ENCODE peak calls at places on chromosome 5, in five cellular contexts. F, U, Q, J and N are unnamed samples. For H3K4me1 and H3K36me3, the result is how much of the 10 kb centered on the place peaks cover.

GRCh38 chr5:72817076-72817476 is 615 bp downstream of the TNPO1 start:
- DNase-seq in J (peak), F (peak), U (peak), Q (peak), N (peak)

GRCh38 chr5:159345336-159345735 is 15.0 kb upstream of the IL12B start:
- DNase-seq in J (no peak), U (no peak), F (no peak), Q (no peak), N (no peak)

GRCh38 chr5:154708845-154709244 is 46.3 kb upstream of the LARP1 start:
- DNase-seq in Q (no peak), J (no peak), U (peak), F (no peak), N (no peak)

GRCh38 chr5:149561848-149562247 is 10.6 kb upstream of the CSNK1A1 start:
- DNase-seq in U (peak), Q (no peak), J (no peak), F (no peak), N (no peak)

GRCh38 chr5:123700624-123701023 is 188.6 kb downstream of the CSNK1G3 start:
- DNase-seq in J (no peak), U (peak), F (no peak), Q (no peak), N (peak)

GRCh38 chr5:43553381-43553780 is 3.5 kb downstream of the PAIP1 start:
- DNase-seq in J (no peak), F (no peak), Q (no peak), U (peak), N (no peak)

GRCh38 chr5:180640301-180640764 is 9.1 kb downstream of the FLT4 start:
- DNase-seq in J (no peak), F (no peak), Q (no peak), U (no peak), N (no peak)

GRCh38 chr5:115641948-115642347 is 16.1 kb upstream of the TMED7 start:
- DNase-seq in J (no peak), Q (no peak), U (peak), F (no peak), N (no peak)

GRCh38 chr5:42889311-42889933 is 77.7 kb upstream of the SELENOP start:
- DNase-seq in Q (no peak), J (peak), F (peak), U (peak), N (peak)

GRCh38 chr5:11013793-11014192 is 252.8 kb upstream of the DAP start:
- DNase-seq in U (no peak), F (no peak), J (no peak), Q (no peak), N (peak)

GRCh38 chr5:103522586-103522985 is 40.0 kb downstream of the NUDT12 start:
- DNase-seq in F (no peak), Q (no peak), U (no peak), J (no peak), N (no peak)

GRCh38 chr5:108670591-108671335 is 76.9 kb upstream of the FER start:
- DNase-seq in Q (no peak), J (no peak), U (no peak), F (no peak), N (peak)

GRCh38 chr5:112346411-112347044 is 72.5 kb downstream of the EPB41L4A start:
- DNase-seq in F (no peak), J (no peak), Q (no peak), U (no peak), N (no peak)

GRCh38 chr5:59485629-59486439 is 407.7 kb downstream of the PDE4D start:
- DNase-seq in F (no peak), J (no peak), U (no peak), Q (no peak), N (no peak)

GRCh38 chr5:159448-160172 is 31.7 kb upstream of the LRRC14B start:
- DNase-seq in J (no peak), F (peak), Q (no peak), U (peak), N (no peak)

GRCh38 chr5:14129123-14129522 is 14.0 kb upstream of the TRIO start:
- DNase-seq in F (no peak), Q (no peak), J (no peak), U (no peak), N (no peak)

GRCh38 chr5:143496928-143497327 is 93.4 kb upstream of the NR3C1 start:
- DNase-seq in F (no peak), Q (no peak), J (no peak), U (peak), N (no peak)

GRCh38 chr5:89989831-89990230 is 419.7 kb downstream of the CETN3 start:
- DNase-seq in J (no peak), U (no peak), Q (no peak), F (no peak), N (no peak)

GRCh38 chr5:69265931-69266330 is 31.2 kb downstream of the CDK7 start:
- DNase-seq in J (no peak), Q (peak), F (no peak), U (no peak), N (no peak)

GRCh38 chr5:137393196-137393993 is 105.7 kb downstream of the SPOCK1 start:
- DNase-seq in U (no peak), J (no peak), F (no peak), Q (no peak), N (no peak)

GRCh38 chr5:149264432-149265069 is 7.1 kb upstream of the AFAP1L1 start:
- DNase-seq in J (no peak), U (no peak), Q (no peak), F (no peak), N (no peak)

GRCh38 chr5:73796164-73797141 is 170.5 kb downstream of the ARHGEF28 start:
- DNase-seq in J (peak), F (no peak), Q (no peak), U (peak), N (peak)

GRCh38 chr5:59066367-59067163 is 483.7 kb downstream of the RAB3C start:
- DNase-seq in F (no peak), J (no peak), U (peak), Q (no peak), N (no peak)

GRCh38 chr5:57987552-57987951 is 472.3 kb downstream of the PLK2 start:
- DNase-seq in J (no peak), Q (no peak), U (no peak), F (no peak), N (no peak)

GRCh38 chr5:92704590-92704989 is 876.4 kb downstream of the NR2F1-AS1 start:
- DNase-seq in J (no peak), F (no peak), U (peak), Q (no peak), N (no peak)

GRCh38 chr5:59296317-59297264 is 596.9 kb downstream of the PDE4D start:
- DNase-seq in U (peak), J (no peak), F (no peak), Q (no peak), N (no peak)

GRCh38 chr5:141618804-141619554 is at the start of gene DIAPH1:
- DNase-seq in U (peak), Q (peak), F (peak), J (peak), N (peak)
- TF ChIP-seq POLR2A in U (peak), Q (peak), F (peak), J (peak), N (peak)

GRCh38 chr5:61252643-61252925 is 79.5 kb upstream of the ZSWIM6 start:
- DNase-seq in F (no peak), Q (peak), U (no peak), J (no peak), N (no peak)
- H3K4me1 ChIP-seq in F (under half), Q (under half), U (under half), J (under half), N (under half)

DNA sequence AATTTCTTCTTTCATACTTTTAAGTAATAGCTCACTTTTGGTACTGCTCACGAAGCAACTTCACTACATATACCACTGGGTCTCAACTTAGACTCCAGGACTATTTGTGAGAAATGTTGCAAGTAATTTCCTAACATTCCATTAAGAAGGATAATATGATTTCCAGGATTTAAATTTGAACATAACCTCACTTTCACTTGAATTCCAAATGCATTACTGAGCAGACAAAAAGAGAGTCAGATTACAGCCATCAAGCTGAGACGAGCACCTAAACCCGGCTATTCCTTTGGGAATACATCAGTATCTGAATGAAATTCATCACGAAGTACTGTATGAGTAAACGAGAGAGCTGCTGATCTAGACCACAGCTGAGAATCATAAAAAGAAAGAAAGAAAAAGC is 47.3 kb downstream of the LIFR start:
- DNase-seq in J (no peak), U (peak), F (no peak), Q (no peak), N (no peak)
- H3K36me3 ChIP-seq in J (under half), U (under half), F (under half), Q (under half), N (half or more)

GRCh38 chr5:157669701-157670097 is 1.6 kb upstream of the C5orf52 start:
- DNase-seq in J (no peak), F (no peak), U (no peak), Q (no peak), N (no peak)

GRCh38 chr5:157671592-157672330 is 428 bp downstream of the C5orf52 start:
- DNase-seq in Q (no peak), U (no peak), F (no peak), J (no peak), N (no peak)

GRCh38 chr5:157672976-157673375 is 1.6 kb downstream of the C5orf52 start:
- DNase-seq in U (no peak), Q (no peak), J (no peak), F (no peak), N (no peak)

GRCh38 chr5:157668356-157668755 is 3.0 kb upstream of the C5orf52 start:
- DNase-seq in U (no peak), F (no peak), J (no peak), Q (no peak), N (no peak)

GRCh38 chr5:157670662-157671591 is at the start of gene C5orf52:
- DNase-seq in U (peak), F (peak), Q (peak), J (peak), N (peak)
- TF ChIP-seq POLR2A in U (no peak), F (peak), Q (no peak), J (no peak), N (no peak)

GRCh38 chr5:179303801-179304200 is 41.5 kb downstream of the ADAMTS2 start:
- DNase-seq in Q (no peak), F (peak), U (no peak), J (no peak), N (no peak)
- H3K4me1 ChIP-seq in Q (under half), F (under half), U (under half), J (under half), N (under half)

GRCh38 chr5:177270653-177271052 is 32.9 kb downstream of the RAB24 start:
- DNase-seq in U (peak), J (no peak), F (no peak), Q (no peak), N (no peak)

GRCh38 chr5:177269976-177270375 is 33.5 kb downstream of the RAB24 start:
- DNase-seq in Q (no peak), U (no peak), J (no peak), F (no peak), N (no peak)

GRCh38 chr5:177265395-177265794 is 38.1 kb downstream of the RAB24 start:
- DNase-seq in Q (peak), J (no peak), F (no peak), U (no peak), N (no peak)

GRCh38 chr5:177271113-177271512 is 32.4 kb downstream of the RAB24 start:
- DNase-seq in F (no peak), U (peak), J (no peak), Q (no peak), N (no peak)

DNA sequence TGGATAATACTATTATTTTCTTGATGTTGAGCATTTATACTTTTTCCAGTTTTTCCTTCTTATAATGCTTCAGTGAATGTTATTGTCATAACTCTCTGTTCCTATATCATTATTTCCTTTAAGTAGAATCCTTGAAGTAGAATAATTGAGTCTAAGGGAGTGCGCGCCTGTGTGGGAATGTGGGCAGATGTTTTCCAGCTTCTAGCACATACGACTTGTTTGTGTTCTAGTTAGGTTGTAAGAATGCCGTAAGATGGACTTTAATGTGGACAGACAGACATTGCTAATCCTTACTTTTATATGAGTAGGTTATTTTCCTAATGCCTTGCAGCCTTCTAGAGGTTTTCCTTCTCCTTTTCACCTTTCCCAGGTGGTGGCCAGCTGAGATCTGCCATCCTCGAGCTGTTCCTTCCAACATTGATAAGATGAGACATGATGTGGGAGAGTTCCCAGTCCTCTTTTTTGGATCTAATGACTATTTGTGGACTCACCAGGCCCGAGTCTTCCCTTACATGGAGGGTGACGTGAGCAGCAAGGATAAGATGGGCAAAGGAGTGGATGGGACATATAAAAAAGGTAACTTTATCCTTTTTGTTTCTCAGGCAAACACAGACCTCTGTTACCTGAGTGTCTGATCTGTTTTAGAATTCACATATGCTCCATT is 34.2 kb downstream of the RAB24 start:
- DNase-seq in Q (no peak), F (no peak), U (no peak), J (no peak), N (no peak)
- H3K36me3 ChIP-seq in Q (half or more), F (under half), U (under half), J (half or more), N (half or more)

DNA sequence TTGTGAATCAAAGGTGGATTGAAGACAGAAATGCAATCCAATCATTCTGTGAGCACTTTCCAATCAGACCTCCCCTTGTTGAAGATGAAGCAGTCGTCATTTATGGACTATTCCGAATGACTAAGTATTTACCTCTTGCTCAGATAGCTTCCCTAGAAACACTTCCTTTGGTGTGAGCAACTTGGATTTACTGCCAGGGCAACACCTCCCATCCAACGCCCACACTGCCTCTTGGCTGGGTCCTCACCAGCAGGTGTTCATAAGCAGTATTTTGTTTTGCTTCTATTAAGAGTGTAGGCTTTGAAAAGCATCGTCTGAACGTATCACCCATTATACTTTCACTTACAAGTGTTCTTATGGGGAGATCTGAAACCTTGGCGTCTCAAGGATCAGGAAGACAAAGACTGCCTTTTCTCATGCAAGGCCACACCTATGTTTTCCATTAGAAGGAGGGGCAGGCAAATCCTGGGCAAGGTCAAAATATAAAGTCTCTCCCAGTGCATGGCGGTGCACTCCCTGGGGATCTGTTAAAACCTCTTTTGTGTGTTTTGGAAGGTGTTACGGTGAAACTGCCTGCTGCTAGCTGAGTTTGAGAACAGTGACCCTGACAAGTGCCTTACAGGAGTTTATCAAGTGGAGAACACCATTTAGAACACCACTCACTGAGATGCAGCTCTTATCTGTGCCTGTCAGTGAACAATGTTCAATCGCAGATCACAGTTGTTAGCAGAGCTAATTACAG is 10.6 kb upstream of the MARCHF3 start:
- DNase-seq in F (peak), J (no peak), U (peak), Q (no peak), N (no peak)
- TF ChIP-seq POLR2A in F (no peak), J (no peak), U (no peak), Q (no peak), N (no peak)